ENCODE peak calls at places on chromosomes 4 and X, in nine cellular contexts. L is upper lobe of left lung, B is ascending aorta, K is stomach, U is heart right ventricle, Z is cardiac muscle cell, F is left ventricle myocardium inferior, M is brain microvascular endothelial cell, S is kidney. O is an unnamed sample. For H3K36me3, the result is how much of the 10 kb centered on the place peaks cover.

GRCh38 chrX:136577562-136577961 is 45.5 kb downstream of the VGLL1 start:
- DNase-seq in S (no peak), U (peak), M (peak), L (no peak), K (peak), B (no peak), Z (peak), F (peak), O (peak)

GRCh38 chrX:130048686-130049222 is 61.5 kb downstream of the ELF4 start:
- DNase-seq in U (no peak), B (no peak), Z (no peak), M (no peak), F (no peak), L (no peak), K (no peak), S (no peak), O (no peak)

GRCh38 chr4:113153529-113154101 is 104.2 kb downstream of the ANK2 start:
- DNase-seq in L (no peak), B (no peak), M (no peak), F (no peak), U (no peak), S (no peak), K (no peak), Z (no peak), O (peak)

GRCh38 chr4:100317032-100317864 is 127.0 kb upstream of the DDIT4L start:
- DNase-seq in K (no peak), F (no peak), U (no peak), Z (no peak), M (no peak), B (no peak), S (no peak), L (no peak), O (peak)

GRCh38 chrX:153336128-153336894 is 2.4 kb downstream of the ZNF275 start:
- DNase-seq in Z (no peak), L (no peak), S (no peak), B (no peak), U (no peak), F (no peak), M (no peak), K (no peak), O (no peak)

GRCh38 chr4:33272722-33273121 is 2552.6 kb downstream of the PCDH7 start:
- DNase-seq in B (no peak), F (no peak), K (no peak), L (no peak), Z (no peak), U (no peak), S (no peak), M (no peak), O (no peak)

GRCh38 chr4:185210102-185210981 is 944 bp downstream of the SNX25 start:
- DNase-seq in K (peak), S (peak), U (peak), B (no peak), M (peak), F (peak), Z (peak), L (peak), O (peak)

GRCh38 chr4:73869130-73870055 is at the start of gene CXCL1:
- DNase-seq in M (no peak), B (no peak), S (peak), F (peak), L (peak), U (peak), Z (peak), K (peak), O (peak)

GRCh38 chrX:11724122-11725017 is 33.7 kb upstream of the MSL3 start:
- DNase-seq in K (no peak), L (no peak), B (no peak), M (peak), F (no peak), U (peak), Z (peak), S (no peak), O (peak)

GRCh38 chr4:72457158-72457557 is 111.9 kb downstream of the ADAMTS3 start:
- DNase-seq in B (no peak), F (no peak), L (no peak), K (no peak), M (no peak), Z (no peak), U (no peak), S (no peak), O (no peak)

GRCh38 chrX:308821-309520 is 9.6 kb downstream of the GTPBP6 start:
- DNase-seq in U (no peak), M (no peak), Z (no peak), L (no peak), B (no peak), K (no peak), F (peak), S (peak), O (no peak)

GRCh38 chr4:4248885-4249203 is 821 bp upstream of the TMEM128 start:
- DNase-seq in U (no peak), F (no peak), S (no peak), M (no peak), B (no peak), K (no peak), L (no peak), Z (no peak), O (no peak)

GRCh38 chrX:72713130-72713529 is 976 bp downstream of the PHKA1 start:
- DNase-seq in K (no peak), L (no peak), U (no peak), Z (no peak), M (no peak), F (no peak), S (no peak), B (no peak), O (no peak)

GRCh38 chr4:159455675-159456235 is 352.9 kb downstream of the RAPGEF2 start:
- DNase-seq in F (no peak), Z (peak), M (peak), B (no peak), S (no peak), U (peak), K (no peak), L (no peak), O (peak)

GRCh38 chrX:10769165-10769564 is 148.8 kb upstream of the MID1 start:
- DNase-seq in U (no peak), B (no peak), F (no peak), M (peak), L (no peak), K (no peak), S (no peak), Z (peak), O (no peak)

GRCh38 chr4:139768913-139769312 is 103.3 kb downstream of the MGST2 start:
- DNase-seq in Z (no peak), K (peak), L (no peak), B (no peak), U (no peak), S (no peak), F (no peak), M (no peak), O (no peak)

GRCh38 chr4:110480031-110480549 is 4.1 kb downstream of the ENPEP start:
- DNase-seq in S (no peak), L (no peak), F (no peak), U (peak), Z (no peak), M (peak), B (no peak), K (no peak), O (no peak)

GRCh38 chr4:73911746-73912145 is 42.6 kb downstream of the CXCL1 start:
- DNase-seq in Z (no peak), B (no peak), L (no peak), M (no peak), U (no peak), F (no peak), S (no peak), K (no peak), O (no peak)

GRCh38 chr4:185280608-185281007 is 71.2 kb downstream of the SNX25 start:
- DNase-seq in U (no peak), K (no peak), S (no peak), M (no peak), L (no peak), F (no peak), Z (no peak), B (no peak), O (no peak)

GRCh38 chr4:136841526-136841925 is 690.8 kb downstream of the PCDH18 start:
- DNase-seq in U (no peak), L (no peak), M (no peak), F (no peak), B (no peak), K (no peak), S (no peak), Z (no peak), O (no peak)

GRCh38 chr4:38390962-38391361 is 273.0 kb upstream of the KLF3 start:
- DNase-seq in U (no peak), L (no peak), Z (no peak), F (no peak), S (no peak), B (no peak), M (no peak), K (no peak), O (no peak)

GRCh38 chr4:21529214-21529613 is 419.4 kb downstream of the KCNIP4 start:
- DNase-seq in U (no peak), B (no peak), Z (no peak), F (no peak), L (no peak), K (no peak), M (no peak), S (no peak), O (no peak)

GRCh38 chr4:16926214-16926613 is 27.8 kb upstream of the LDB2 start:
- DNase-seq in S (no peak), U (no peak), K (no peak), M (no peak), F (no peak), L (no peak), B (no peak), Z (no peak), O (no peak)

GRCh38 chr4:93394488-93395185 is 433.9 kb upstream of the ATOH1 start:
- DNase-seq in B (no peak), U (no peak), M (peak), K (no peak), Z (no peak), F (no peak), L (no peak), S (no peak), O (no peak)

GRCh38 chr4:6263541-6264540 is 5.8 kb upstream of the WFS1 start:
- DNase-seq in F (no peak), Z (peak), S (peak), K (peak), U (peak), L (peak), B (no peak), M (peak), O (peak)

GRCh38 chr4:183798921-183799307 is 106.2 kb upstream of the STOX2 start:
- DNase-seq in L (no peak), B (no peak), S (no peak), M (no peak), Z (no peak), K (no peak), F (no peak), U (no peak), O (peak)

GRCh38 chr4:59412739-59413138 is 1787.4 kb upstream of the ADGRL3 start:
- DNase-seq in L (no peak), S (no peak), B (no peak), Z (no peak), M (no peak), U (no peak), K (no peak), F (no peak), O (no peak)

GRCh38 chr4:26235500-26235899 is 85.3 kb upstream of the RBPJ start:
- DNase-seq in M (no peak), B (no peak), L (no peak), Z (no peak), S (no peak), K (peak), U (peak), F (peak), O (peak)

GRCh38 chr4:60432911-60433310 is 767.2 kb upstream of the ADGRL3 start:
- DNase-seq in S (no peak), M (no peak), Z (no peak), L (no peak), F (no peak), K (no peak), B (no peak), U (no peak), O (no peak)

GRCh38 chr4:170127758-170128157 is 38.0 kb upstream of the AADAT start:
- DNase-seq in S (no peak), M (no peak), L (peak), Z (no peak), U (no peak), B (no peak), K (no peak), F (no peak), O (no peak)

DNA sequence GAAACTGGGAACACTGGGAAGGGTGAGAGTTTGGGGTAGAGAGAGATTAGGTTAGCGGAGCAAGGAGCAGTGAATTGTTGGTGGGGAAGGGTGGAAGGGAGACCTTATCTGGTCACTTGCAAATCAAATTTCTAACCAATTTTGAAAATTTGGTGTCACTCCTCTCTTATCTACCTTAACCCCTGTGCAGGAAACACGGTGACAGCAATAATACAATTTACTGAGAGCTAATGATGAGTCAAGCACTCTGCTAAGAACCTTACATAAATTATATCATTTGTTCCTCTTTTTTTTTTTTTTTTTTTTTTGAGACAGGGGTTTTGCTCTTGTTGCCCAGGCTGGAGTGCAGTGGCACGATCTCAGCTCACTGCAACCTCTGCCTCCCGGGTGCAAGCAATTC is 116.4 kb downstream of the C4orf51 start:
- DNase-seq in M (no peak), K (no peak), S (no peak), F (no peak), B (no peak), U (no peak), L (no peak), Z (no peak), O (no peak)
- H3K36me3 ChIP-seq in M (under half), K (under half), S (under half), F (under half), B (under half), U (under half), L (under half), Z (under half), O (under half)

GRCh38 chrX:133913009-133913408 is 72.4 kb downstream of the GPC3 start:
- DNase-seq in K (no peak), U (no peak), S (no peak), L (no peak), F (no peak), M (no peak), B (no peak), Z (no peak), O (no peak)
- H3K4me3 ChIP-seq in K (no peak), U (no peak), S (no peak), L (no peak), F (no peak), M (no peak), B (no peak), Z (no peak), O (no peak)

DNA sequence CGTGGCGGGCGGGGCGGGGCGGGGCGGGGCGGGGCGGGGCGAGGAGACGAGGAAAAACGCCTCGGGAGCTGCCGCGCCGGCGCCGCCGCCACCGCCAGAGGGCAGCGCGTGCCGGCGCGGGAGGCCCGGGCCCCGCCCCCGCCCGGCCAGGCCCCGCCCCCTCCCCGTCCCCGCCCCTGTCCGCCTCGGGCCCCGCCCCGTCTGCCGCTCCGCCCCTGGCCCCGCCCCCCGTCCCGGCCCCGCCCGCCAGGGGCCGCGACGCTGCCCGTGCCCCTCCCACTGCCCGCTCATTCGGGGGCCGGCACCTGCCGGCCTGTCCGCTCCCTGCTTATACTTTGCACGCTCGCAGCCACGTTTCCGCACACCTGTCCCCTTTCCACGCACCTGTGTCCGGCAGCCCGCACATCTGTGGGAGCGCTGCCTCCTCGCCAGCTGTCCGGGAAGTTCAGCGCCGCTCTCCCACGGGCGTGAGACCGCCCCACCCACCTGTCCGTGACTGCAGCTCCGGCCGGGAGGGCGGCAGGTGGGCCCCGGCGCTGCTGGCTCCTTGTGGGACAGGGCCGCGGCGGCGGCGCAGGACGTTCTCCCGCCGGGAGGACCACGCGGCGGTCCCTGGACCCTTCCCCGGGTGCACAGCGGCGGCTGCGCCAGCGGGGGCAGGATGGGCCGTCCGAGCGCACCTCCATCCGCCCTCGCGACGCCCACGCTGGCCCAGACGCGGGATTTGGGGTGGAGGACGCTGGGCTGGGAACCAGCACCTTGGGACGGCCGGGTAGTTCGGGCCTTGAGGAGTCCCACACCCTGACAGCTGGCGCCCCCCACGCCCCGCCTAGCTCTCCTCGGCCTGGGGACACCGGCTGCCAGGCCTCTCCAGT is 1.5 kb upstream of the FGFRL1 start:
- DNase-seq in M (peak), K (peak), L (peak), S (peak), Z (peak), B (no peak), U (peak), F (peak), O (peak)
- TF ChIP-seq CTCF in M (peak), K (no peak), L (peak), S (peak), Z (peak), B (no peak), U (no peak), F (no peak), O (no peak)

GRCh38 chr4:80610199-80610598 is 274.7 kb downstream of the CFAP299 start:
- DNase-seq in U (no peak), Z (no peak), S (no peak), M (no peak), L (no peak), F (no peak), K (no peak), B (no peak), O (no peak)
- H3K36me3 ChIP-seq in U (under half), Z (under half), S (under half), M (under half), L (under half), F (under half), K (under half), B (under half), O (under half)

GRCh38 chr4:150078996-150079581 is 844 bp downstream of the DCLK2 start:
- DNase-seq in B (no peak), M (peak), L (peak), S (peak), U (peak), F (peak), Z (peak), K (no peak), O (peak)

GRCh38 chr4:150082241-150082640 is 4.0 kb downstream of the DCLK2 start:
- DNase-seq in S (no peak), U (no peak), B (no peak), Z (peak), L (no peak), F (no peak), K (peak), M (no peak), O (peak)

GRCh38 chr4:150080335-150080734 is 2.1 kb downstream of the DCLK2 start:
- DNase-seq in U (no peak), B (no peak), M (peak), K (no peak), F (no peak), L (no peak), Z (no peak), S (no peak), O (no peak)

GRCh38 chr4:150078041-150078995 is at the start of gene DCLK2:
- DNase-seq in F (peak), K (peak), Z (peak), S (peak), B (no peak), L (peak), U (peak), M (peak), O (peak)

GRCh38 chr4:150080875-150081274 is 2.6 kb downstream of the DCLK2 start:
- DNase-seq in Z (no peak), K (no peak), S (no peak), L (no peak), F (no peak), U (no peak), B (no peak), M (no peak), O (no peak)
- H3K4me3 ChIP-seq in Z (no peak), K (no peak), S (no peak), L (no peak), F (peak), U (no peak), B (peak), M (no peak), O (no peak)

GRCh38 chr4:165458451-165458850 is 79.6 kb downstream of the CPE start:
- DNase-seq in B (no peak), M (no peak), K (no peak), Z (no peak), L (no peak), U (no peak), F (no peak), S (no peak), O (no peak)

GRCh38 chr4:165464338-165464737 is 85.5 kb downstream of the CPE start:
- DNase-seq in L (no peak), K (no peak), F (no peak), B (no peak), U (no peak), S (no peak), M (no peak), Z (no peak), O (no peak)

GRCh38 chr4:165464813-165465381 is 86.1 kb downstream of the CPE start:
- DNase-seq in B (no peak), S (no peak), F (no peak), Z (peak), U (no peak), K (no peak), M (peak), L (no peak), O (peak)

GRCh38 chr4:165461176-165461835 is 82.5 kb downstream of the CPE start:
- DNase-seq in L (no peak), K (no peak), F (no peak), S (no peak), U (peak), M (peak), Z (no peak), B (no peak), O (no peak)

GRCh38 chr4:165462009-165462408 is 83.2 kb downstream of the CPE start:
- DNase-seq in M (no peak), S (no peak), L (no peak), K (no peak), F (no peak), U (no peak), B (no peak), Z (no peak), O (no peak)
- TF ChIP-seq CTCF in M (peak), S (no peak), L (no peak), K (no peak), F (no peak), U (no peak), B (no peak), Z (no peak), O (no peak)

DNA sequence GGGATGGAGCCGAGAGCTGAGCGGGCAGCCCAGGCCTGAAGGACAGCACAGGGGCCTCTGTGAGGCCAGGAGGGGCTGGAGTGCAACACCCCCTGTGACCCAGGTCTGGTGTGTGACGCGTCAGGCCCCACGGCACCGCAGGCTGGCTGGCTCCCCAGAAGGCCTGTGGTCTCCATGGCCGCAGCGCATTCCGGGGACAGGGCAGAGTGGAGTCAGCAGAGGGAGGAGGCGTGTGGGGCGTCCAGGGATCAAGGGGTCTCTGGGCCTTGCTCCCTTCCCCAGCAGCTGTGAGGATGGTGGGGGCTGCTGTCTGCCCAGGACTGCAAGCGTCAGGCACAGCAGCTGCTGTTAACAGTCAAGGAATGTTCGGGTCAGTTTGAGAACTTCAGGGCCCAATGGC is 18.1 kb downstream of the PCGF3 start:
- DNase-seq in S (no peak), U (no peak), Z (peak), K (no peak), M (no peak), L (peak), B (no peak), F (no peak), O (no peak)
- H3K36me3 ChIP-seq in S (under half), U (under half), Z (under half), K (under half), M (under half), L (under half), B (under half), F (under half), O (under half)

GRCh38 chr4:40897557-40898203 is 147.9 kb downstream of the NSUN7 start:
- DNase-seq in F (peak), M (peak), S (peak), K (peak), Z (peak), L (no peak), B (no peak), U (peak), O (peak)
- H3K4me3 ChIP-seq in F (no peak), M (no peak), S (no peak), K (no peak), Z (no peak), L (no peak), B (no peak), U (no peak), O (no peak)

DNA sequence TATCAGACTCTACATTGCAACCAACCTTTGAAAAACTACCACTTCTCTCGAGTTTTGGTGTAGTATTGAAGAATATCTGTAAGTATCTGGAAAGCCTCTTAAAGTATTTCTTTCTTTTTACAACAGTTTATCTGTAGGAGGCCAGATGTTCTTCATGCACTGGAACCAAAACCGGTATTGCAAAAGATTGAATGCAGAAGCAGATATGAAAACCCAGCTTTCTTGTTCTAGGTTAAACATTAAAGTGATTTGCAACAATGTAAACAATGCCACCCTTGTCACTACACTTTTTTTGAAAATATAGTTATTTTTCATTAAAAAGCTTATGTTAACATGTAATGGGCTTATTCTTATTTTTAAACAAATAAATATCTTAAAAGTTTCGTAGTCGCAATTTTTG is 27.2 kb downstream of the PLS3 start:
- DNase-seq in K (no peak), U (no peak), L (no peak), S (no peak), B (no peak), M (no peak), Z (no peak), F (no peak), O (no peak)
- TF ChIP-seq CTCF in K (no peak), U (no peak), L (no peak), S (no peak), B (no peak), M (no peak), Z (no peak), F (no peak), O (no peak)